ENCODE peak calls at places on chromosome 4, in four cellular contexts. One of them, this sample, is unnamed.

GRCh38 chr4:26583538-26583864 is 383 bp upstream of the TBC1D19 start:
- DNase-seq in AG09309: no peak
- DNase-seq in bronchial epithelial cell: peak
- DNase-seq in CD4-positive, alpha-beta T cell: no peak
- DNase-seq in this sample: no peak

GRCh38 chr4:108830509-108831244 is 67.8 kb upstream of the ETNPPL start:
- DNase-seq in AG09309: no peak
- DNase-seq in bronchial epithelial cell: peak
- DNase-seq in CD4-positive, alpha-beta T cell: no peak
- DNase-seq in this sample: no peak

GRCh38 chr4:61996943-61997342 is 796.8 kb downstream of the ADGRL3 start:
- DNase-seq in AG09309: no peak
- DNase-seq in bronchial epithelial cell: no peak
- DNase-seq in CD4-positive, alpha-beta T cell: no peak
- DNase-seq in this sample: no peak

GRCh38 chr4:12852338-12853307 is 631.5 kb downstream of the RAB28 start:
- DNase-seq in AG09309: peak
- DNase-seq in bronchial epithelial cell: peak
- DNase-seq in CD4-positive, alpha-beta T cell: no peak
- DNase-seq in this sample: peak

GRCh38 chr4:161554372-161554990 is 609.3 kb downstream of the FSTL5 start:
- DNase-seq in AG09309: no peak
- DNase-seq in bronchial epithelial cell: peak
- DNase-seq in CD4-positive, alpha-beta T cell: no peak
- DNase-seq in this sample: no peak

GRCh38 chr4:1208266-1208961 is 36.0 kb upstream of the SPON2 start:
- DNase-seq in AG09309: no peak
- DNase-seq in bronchial epithelial cell: no peak
- DNase-seq in CD4-positive, alpha-beta T cell: no peak
- DNase-seq in this sample: no peak

GRCh38 chr4:123786955-123787354 is 390.4 kb downstream of the SPRY1 start:
- DNase-seq in AG09309: no peak
- DNase-seq in bronchial epithelial cell: no peak
- DNase-seq in CD4-positive, alpha-beta T cell: no peak
- DNase-seq in this sample: no peak

GRCh38 chr4:2756691-2757350 is 685 bp upstream of the TNIP2 start:
- DNase-seq in AG09309: no peak
- DNase-seq in bronchial epithelial cell: no peak
- DNase-seq in CD4-positive, alpha-beta T cell: no peak
- DNase-seq in this sample: no peak

GRCh38 chr4:40976343-40976742 is 226.6 kb downstream of the NSUN7 start:
- DNase-seq in AG09309: no peak
- DNase-seq in bronchial epithelial cell: peak
- DNase-seq in CD4-positive, alpha-beta T cell: no peak
- DNase-seq in this sample: no peak

GRCh38 chr4:111154924-111155323 is 532.0 kb upstream of the PITX2 start:
- DNase-seq in AG09309: no peak
- DNase-seq in bronchial epithelial cell: no peak
- DNase-seq in CD4-positive, alpha-beta T cell: no peak
- DNase-seq in this sample: no peak

GRCh38 chr4:79935264-79935663 is 137.8 kb downstream of the ANTXR2 start:
- DNase-seq in AG09309: no peak
- DNase-seq in bronchial epithelial cell: no peak
- DNase-seq in CD4-positive, alpha-beta T cell: no peak
- DNase-seq in this sample: no peak

GRCh38 chr4:25236971-25237370 is 3.1 kb downstream of the PI4K2B start:
- DNase-seq in AG09309: no peak
- DNase-seq in bronchial epithelial cell: no peak
- DNase-seq in CD4-positive, alpha-beta T cell: no peak
- DNase-seq in this sample: no peak

GRCh38 chr4:24775750-24776149 is 19.6 kb upstream of the SOD3 start:
- DNase-seq in AG09309: no peak
- DNase-seq in bronchial epithelial cell: no peak
- DNase-seq in CD4-positive, alpha-beta T cell: no peak
- DNase-seq in this sample: no peak

GRCh38 chr4:10704050-10704810 is 19.7 kb upstream of the CLNK start:
- DNase-seq in AG09309: no peak
- DNase-seq in bronchial epithelial cell: no peak
- DNase-seq in CD4-positive, alpha-beta T cell: no peak
- DNase-seq in this sample: no peak

GRCh38 chr4:8267077-8267476 is 2.5 kb upstream of the HTRA3 start:
- DNase-seq in AG09309: no peak
- DNase-seq in bronchial epithelial cell: peak
- DNase-seq in CD4-positive, alpha-beta T cell: no peak
- DNase-seq in this sample: no peak

GRCh38 chr4:134777626-134778025 is 576.0 kb upstream of the PABPC4L start:
- DNase-seq in AG09309: no peak
- DNase-seq in bronchial epithelial cell: peak
- DNase-seq in CD4-positive, alpha-beta T cell: no peak
- DNase-seq in this sample: no peak

GRCh38 chr4:88623097-88623496 is 30.8 kb downstream of the HERC3 start:
- DNase-seq in AG09309: peak
- DNase-seq in bronchial epithelial cell: peak
- DNase-seq in CD4-positive, alpha-beta T cell: no peak
- DNase-seq in this sample: no peak

GRCh38 chr4:165779950-165780670 is 92.9 kb upstream of the TLL1 start:
- DNase-seq in AG09309: no peak
- DNase-seq in bronchial epithelial cell: no peak
- DNase-seq in CD4-positive, alpha-beta T cell: no peak
- DNase-seq in this sample: peak

GRCh38 chr4:74370912-74371311 is 6.0 kb downstream of the EREG start:
- DNase-seq in AG09309: no peak
- DNase-seq in bronchial epithelial cell: peak
- DNase-seq in CD4-positive, alpha-beta T cell: no peak
- DNase-seq in this sample: no peak

GRCh38 chr4:185710487-185710995 is 101.5 kb downstream of the SORBS2 start:
- DNase-seq in AG09309: no peak
- DNase-seq in bronchial epithelial cell: peak
- DNase-seq in CD4-positive, alpha-beta T cell: no peak
- DNase-seq in this sample: no peak

GRCh38 chr4:74206088-74206826 is 48.3 kb downstream of the MTHFD2L start:
- DNase-seq in AG09309: no peak
- DNase-seq in bronchial epithelial cell: no peak
- DNase-seq in CD4-positive, alpha-beta T cell: no peak
- DNase-seq in this sample: peak

GRCh38 chr4:183175631-183176232 is 76.7 kb downstream of the WWC2 start:
- DNase-seq in AG09309: no peak
- DNase-seq in bronchial epithelial cell: peak
- DNase-seq in CD4-positive, alpha-beta T cell: no peak
- DNase-seq in this sample: no peak

GRCh38 chr4:66062044-66062443 is 391.8 kb upstream of the EPHA5 start:
- DNase-seq in AG09309: no peak
- DNase-seq in bronchial epithelial cell: peak
- DNase-seq in CD4-positive, alpha-beta T cell: no peak
- DNase-seq in this sample: no peak

GRCh38 chr4:114603455-114603854 is 4.8 kb downstream of the UGT8 start:
- DNase-seq in AG09309: no peak
- DNase-seq in bronchial epithelial cell: no peak
- DNase-seq in CD4-positive, alpha-beta T cell: no peak
- DNase-seq in this sample: no peak

GRCh38 chr4:83850435-83850834 is 314.5 kb downstream of the GPAT3 start:
- DNase-seq in AG09309: no peak
- DNase-seq in bronchial epithelial cell: no peak
- DNase-seq in CD4-positive, alpha-beta T cell: no peak
- DNase-seq in this sample: peak

GRCh38 chr4:63563288-63564014 is 845.8 kb downstream of the TECRL start:
- DNase-seq in AG09309: no peak
- DNase-seq in bronchial epithelial cell: peak
- DNase-seq in CD4-positive, alpha-beta T cell: no peak
- DNase-seq in this sample: no peak

GRCh38 chr4:105461221-105462041 is 12.4 kb downstream of the PPA2 start:
- DNase-seq in AG09309: no peak
- DNase-seq in bronchial epithelial cell: peak
- DNase-seq in CD4-positive, alpha-beta T cell: no peak
- DNase-seq in this sample: no peak

GRCh38 chr4:162485486-162485885 is 321.7 kb upstream of the FSTL5 start:
- DNase-seq in AG09309: no peak
- DNase-seq in bronchial epithelial cell: peak
- DNase-seq in CD4-positive, alpha-beta T cell: no peak
- DNase-seq in this sample: peak

GRCh38 chr4:141406237-141406636 is 185.5 kb downstream of the ZNF330 start:
- DNase-seq in AG09309: no peak
- DNase-seq in bronchial epithelial cell: no peak
- DNase-seq in CD4-positive, alpha-beta T cell: no peak
- DNase-seq in this sample: no peak

GRCh38 chr4:103105558-103106356 is 6.1 kb upstream of the BDH2 start:
- DNase-seq in AG09309: no peak
- DNase-seq in bronchial epithelial cell: no peak
- DNase-seq in CD4-positive, alpha-beta T cell: no peak
- DNase-seq in this sample: no peak

GRCh38 chr4:180571516-180571915 is 1671.7 kb upstream of the TENM3 start:
- DNase-seq in AG09309: no peak
- DNase-seq in bronchial epithelial cell: no peak
- DNase-seq in CD4-positive, alpha-beta T cell: no peak
- DNase-seq in this sample: no peak

GRCh38 chr4:102639602-102640001 is 121.2 kb downstream of the MANBA start:
- DNase-seq in AG09309: no peak
- DNase-seq in bronchial epithelial cell: no peak
- DNase-seq in CD4-positive, alpha-beta T cell: no peak
- DNase-seq in this sample: no peak

GRCh38 chr4:183130328-183131155 is 31.5 kb downstream of the WWC2 start:
- DNase-seq in AG09309: no peak
- DNase-seq in bronchial epithelial cell: peak
- DNase-seq in CD4-positive, alpha-beta T cell: no peak
- DNase-seq in this sample: no peak

DNA sequence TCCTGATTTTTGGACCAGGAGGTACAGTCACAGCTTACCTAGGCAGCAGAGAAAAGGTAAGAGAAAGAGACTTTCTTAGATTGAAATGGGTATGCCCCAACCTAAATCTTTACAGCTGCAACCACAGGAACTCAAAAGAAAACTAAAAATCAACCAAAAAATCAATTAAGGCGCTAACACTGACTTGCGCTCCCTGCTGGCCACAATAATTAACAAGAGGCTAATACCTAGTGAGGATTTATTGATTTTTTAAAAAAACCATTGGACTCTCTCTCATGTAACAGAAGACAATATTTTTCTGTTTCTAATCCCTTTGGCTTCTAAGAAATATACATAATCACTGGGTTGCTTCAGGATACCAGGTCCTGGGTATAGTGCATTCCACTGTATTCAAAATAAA is 153.9 kb upstream of the TENM3 start:
- DNase-seq in AG09309: no peak
- DNase-seq in bronchial epithelial cell: no peak
- DNase-seq in CD4-positive, alpha-beta T cell: no peak
- DNase-seq in this sample: no peak
- TF ChIP-seq CTCF in AG09309: no peak
- TF ChIP-seq CTCF in bronchial epithelial cell: no peak
- TF ChIP-seq CTCF in CD4-positive, alpha-beta T cell: no peak
- TF ChIP-seq CTCF in this sample: peak

GRCh38 chr4:72286185-72286584 is 254.4 kb downstream of the NPFFR2 start:
- DNase-seq in AG09309: no peak
- DNase-seq in bronchial epithelial cell: peak
- DNase-seq in CD4-positive, alpha-beta T cell: no peak
- DNase-seq in this sample: no peak
- TF ChIP-seq CTCF in AG09309: peak
- TF ChIP-seq CTCF in bronchial epithelial cell: no peak
- TF ChIP-seq CTCF in CD4-positive, alpha-beta T cell: no peak
- TF ChIP-seq CTCF in this sample: no peak

GRCh38 chr4:55186123-55186522 is 60.7 kb upstream of the KDR start:
- DNase-seq in AG09309: no peak
- DNase-seq in bronchial epithelial cell: no peak
- DNase-seq in CD4-positive, alpha-beta T cell: no peak
- DNase-seq in this sample: no peak

GRCh38 chr4:55184600-55185523 is 59.5 kb upstream of the KDR start:
- DNase-seq in AG09309: no peak
- DNase-seq in bronchial epithelial cell: no peak
- DNase-seq in CD4-positive, alpha-beta T cell: peak
- DNase-seq in this sample: no peak

GRCh38 chr4:55181606-55182005 is 56.2 kb upstream of the KDR start:
- DNase-seq in AG09309: no peak
- DNase-seq in bronchial epithelial cell: no peak
- DNase-seq in CD4-positive, alpha-beta T cell: no peak
- DNase-seq in this sample: no peak

GRCh38 chr4:55186700-55187099 is 61.3 kb upstream of the KDR start:
- DNase-seq in AG09309: no peak
- DNase-seq in bronchial epithelial cell: no peak
- DNase-seq in CD4-positive, alpha-beta T cell: no peak
- DNase-seq in this sample: no peak

DNA sequence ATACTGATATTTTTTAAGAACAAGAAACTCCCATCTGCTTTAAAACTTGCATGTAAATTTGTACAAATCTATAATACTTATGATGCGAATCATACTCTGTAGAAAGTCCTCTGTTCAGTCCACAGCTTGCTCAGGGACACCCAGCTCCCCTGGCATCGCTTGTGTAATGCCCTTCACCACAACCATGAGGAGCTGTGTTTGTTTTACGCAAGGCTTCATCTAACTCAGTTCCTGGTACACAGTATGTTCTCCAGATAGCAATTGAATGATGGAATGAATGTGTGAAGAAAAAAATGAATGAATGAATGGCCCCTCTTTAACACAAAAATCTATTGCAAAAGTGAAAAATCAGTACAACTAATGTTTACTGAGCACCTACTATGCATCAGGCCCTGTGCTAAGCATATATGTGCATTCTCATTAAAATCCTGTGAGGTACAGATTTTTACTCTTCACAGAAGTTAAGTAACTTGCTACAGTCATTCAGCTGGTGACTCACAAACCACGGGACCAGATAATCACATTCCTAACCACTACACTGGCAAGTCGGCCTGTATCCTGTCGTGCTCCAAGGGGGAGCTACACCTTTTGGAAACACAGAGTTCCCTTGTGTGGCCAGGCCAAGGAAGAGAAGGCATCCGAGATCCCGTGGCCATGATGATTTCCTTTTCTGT is 58.7 kb upstream of the KDR start:
- DNase-seq in AG09309: peak
- DNase-seq in bronchial epithelial cell: peak
- DNase-seq in CD4-positive, alpha-beta T cell: no peak
- DNase-seq in this sample: peak
- TF ChIP-seq CTCF in AG09309: no peak
- TF ChIP-seq CTCF in bronchial epithelial cell: no peak
- TF ChIP-seq CTCF in CD4-positive, alpha-beta T cell: no peak
- TF ChIP-seq CTCF in this sample: no peak

GRCh38 chr4:186726150-186726439 is 2.4 kb upstream of the FAT1 start:
- DNase-seq in AG09309: no peak
- DNase-seq in bronchial epithelial cell: no peak
- DNase-seq in CD4-positive, alpha-beta T cell: no peak
- DNase-seq in this sample: no peak
- TF ChIP-seq CTCF in AG09309: no peak
- TF ChIP-seq CTCF in bronchial epithelial cell: no peak
- TF ChIP-seq CTCF in CD4-positive, alpha-beta T cell: no peak
- TF ChIP-seq CTCF in this sample: no peak